ENCODE peak calls at places on chromosomes 6 and 20, in five cellular contexts. N is IMR-90, M is SK-N-SH, E is K562, C is A549. Y is an unnamed sample.

GRCh38 chr6:9248125-9248524 is 812.8 kb upstream of the SLC35B3 start:
- DNase-seq in N (no peak), M (no peak), E (no peak), C (no peak), Y (no peak)

GRCh38 chr20:21555470-21556120 is 41.7 kb upstream of the NKX2-2 start:
- DNase-seq in N (no peak), M (no peak), E (no peak), C (no peak), Y (no peak)

GRCh38 chr6:33983109-33983475 is 162.8 kb downstream of the GRM4 start:
- DNase-seq in N (peak), M (peak), E (peak), C (peak), Y (no peak)

GRCh38 chr6:42104807-42105713 is 37.4 kb downstream of the C6orf132 start:
- DNase-seq in N (no peak), M (no peak), E (no peak), C (no peak), Y (no peak)

GRCh38 chr20:35883778-35884540 is 70.3 kb downstream of the SCAND1 start:
- DNase-seq in N (peak), M (peak), E (peak), C (peak), Y (no peak)

GRCh38 chr6:31350551-31350950 is 6.4 kb downstream of the HLA-B start:
- DNase-seq in N (no peak), M (no peak), E (no peak), C (no peak), Y (no peak)

GRCh38 chr6:49555951-49556350 is 5.5 kb downstream of the C6orf141 start:
- DNase-seq in N (no peak), M (no peak), E (no peak), C (no peak), Y (no peak)

GRCh38 chr20:41510224-41510623 is 108.0 kb downstream of the CHD6 start:
- DNase-seq in N (no peak), M (no peak), E (no peak), C (no peak), Y (no peak)

GRCh38 chr20:44302026-44302669 is 8.9 kb downstream of the FITM2 start:
- DNase-seq in N (no peak), M (no peak), E (no peak), C (no peak), Y (no peak)

GRCh38 chr6:23533311-23533710 is 592.7 kb upstream of the NRSN1 start:
- DNase-seq in N (no peak), M (no peak), E (no peak), C (no peak), Y (no peak)

GRCh38 chr6:44386929-44387345 is 569 bp upstream of the CDC5L start:
- DNase-seq in N (peak), M (peak), E (no peak), C (peak), Y (no peak)

GRCh38 chr6:53532061-53532797 is 12.7 kb downstream of the GCLC start:
- DNase-seq in N (no peak), M (no peak), E (peak), C (no peak), Y (no peak)

GRCh38 chr6:4259391-4259790 is 124.0 kb upstream of the ECI2 start:
- DNase-seq in N (no peak), M (no peak), E (no peak), C (no peak), Y (no peak)

GRCh38 chr20:57000441-57000968 is 265.9 kb downstream of the BMP7 start:
- DNase-seq in N (no peak), M (no peak), E (no peak), C (no peak), Y (no peak)

GRCh38 chr6:35318200-35318844 is 20.7 kb downstream of the DEF6 start:
- DNase-seq in N (peak), M (peak), E (peak), C (peak), Y (no peak)

GRCh38 chr6:104771258-104771832 is 88.4 kb downstream of the HACE1 start:
- DNase-seq in N (peak), M (peak), E (peak), C (peak), Y (no peak)

GRCh38 chr6:107712523-107713213 is 111.4 kb downstream of the SCML4 start:
- DNase-seq in N (peak), M (peak), E (no peak), C (no peak), Y (no peak)

GRCh38 chr6:32370510-32370909 is 1.2 kb downstream of the TSBP1 start:
- DNase-seq in N (no peak), M (no peak), E (no peak), C (peak), Y (no peak)

GRCh38 chr6:151763938-151764680 is 43.4 kb upstream of the ESR1 start:
- DNase-seq in N (peak), M (peak), E (peak), C (peak), Y (no peak)

GRCh38 chr20:51338692-51339440 is 203.7 kb downstream of the NFATC2 start:
- DNase-seq in N (peak), M (no peak), E (peak), C (no peak), Y (no peak)
- TF ChIP-seq RCOR1 in N (no peak), M (no peak), E (no peak), C (no peak), Y (no peak)

DNA sequence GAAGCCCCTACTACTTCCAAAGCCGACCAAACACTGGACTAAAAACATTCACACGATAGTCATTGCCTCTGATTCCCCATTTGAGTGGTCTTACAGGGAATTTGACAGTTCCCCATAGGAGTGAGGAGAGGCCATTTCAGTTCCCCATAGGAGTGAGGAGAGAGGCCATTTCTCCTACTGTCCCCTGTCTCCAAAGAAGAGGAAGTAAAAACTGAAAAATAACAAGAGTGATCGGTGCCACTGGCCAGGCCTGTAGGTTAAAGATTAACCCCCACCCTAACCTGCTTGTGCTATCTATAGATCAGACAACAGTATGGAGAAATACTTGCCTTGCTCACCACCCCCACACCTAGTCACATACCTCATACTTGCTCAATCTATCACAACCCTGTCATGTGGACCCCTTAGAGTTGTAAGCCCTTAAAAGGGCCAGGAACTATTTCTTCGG is 204.0 kb upstream of the MOCS1 start:
- DNase-seq in N (no peak), M (no peak), E (peak), C (no peak), Y (peak)
- TF ChIP-seq USF2 in N (no peak), M (no peak), E (no peak), C (no peak), Y (no peak)

DNA sequence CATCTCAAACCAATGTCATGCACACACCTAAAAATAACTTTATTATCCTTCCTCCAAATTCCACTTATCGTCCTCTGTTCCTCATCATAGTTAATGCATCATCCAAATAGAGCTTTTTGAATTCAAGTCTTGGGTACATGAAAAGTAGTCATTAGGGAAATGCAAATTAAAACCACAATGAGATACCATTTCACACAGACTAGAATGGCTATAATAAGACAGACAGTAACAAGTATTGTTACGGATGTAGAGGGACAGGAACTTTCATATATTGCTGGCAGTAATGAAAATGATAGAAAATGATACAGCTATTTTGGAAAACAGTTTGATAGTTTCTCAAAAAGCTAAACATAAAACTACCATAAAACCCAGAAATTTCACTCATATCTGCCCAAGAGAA is 59.1 kb downstream of the FHL5 start:
- DNase-seq in N (no peak), M (no peak), E (no peak), C (no peak), Y (no peak)
- TF ChIP-seq RCOR1 in N (no peak), M (no peak), E (no peak), C (no peak), Y (no peak)

GRCh38 chr20:5657873-5658200 is 92.4 kb upstream of the SHLD1 start:
- DNase-seq in N (no peak), M (no peak), E (no peak), C (no peak), Y (no peak)
- TF ChIP-seq USF2 in N (no peak), M (no peak), E (no peak), C (no peak), Y (no peak)

GRCh38 chr20:32535953-32536823 is 48.9 kb downstream of the NOL4L start:
- DNase-seq in N (peak), M (peak), E (peak), C (peak), Y (no peak)
- TF ChIP-seq RCOR1 in N (no peak), M (no peak), E (no peak), C (no peak), Y (no peak)

DNA sequence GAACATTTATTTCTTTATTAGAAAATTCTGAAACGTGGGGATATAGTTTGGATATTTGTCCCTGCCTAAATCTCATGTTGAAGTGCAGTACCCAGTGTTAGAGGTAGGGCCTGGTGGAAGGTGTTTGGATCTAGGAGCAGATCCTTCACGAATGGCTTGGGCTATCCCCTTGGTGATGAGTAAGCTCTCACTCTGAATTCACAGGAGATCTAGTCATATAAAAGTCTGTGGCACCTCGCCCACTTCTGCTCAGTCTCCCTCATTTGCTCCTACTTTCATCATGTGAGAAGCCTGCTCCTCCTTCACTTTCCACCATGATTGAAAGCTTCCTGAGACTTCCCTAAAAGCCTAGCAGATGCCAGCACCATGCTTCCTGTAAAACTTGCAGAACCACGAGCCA is 96.8 kb upstream of the GJE1 start:
- DNase-seq in N (no peak), M (no peak), E (no peak), C (no peak), Y (no peak)
- TF ChIP-seq USF2 in N (no peak), M (no peak), E (no peak), C (no peak), Y (no peak)

GRCh38 chr6:70033781-70034180 is 167.4 kb downstream of the COL19A1 start:
- DNase-seq in N (no peak), M (peak), E (no peak), C (no peak), Y (no peak)

GRCh38 chr6:70028246-70028645 is 161.9 kb downstream of the COL19A1 start:
- DNase-seq in N (no peak), M (no peak), E (no peak), C (no peak), Y (no peak)
- TF ChIP-seq RCOR1 in N (no peak), M (no peak), E (no peak), C (no peak), Y (no peak)

GRCh38 chr6:25312034-25312620 is 33.0 kb downstream of the CARMIL1 start:
- DNase-seq in N (peak), M (no peak), E (no peak), C (no peak), Y (no peak)

GRCh38 chr6:25311251-25311910 is 32.2 kb downstream of the CARMIL1 start:
- DNase-seq in N (peak), M (no peak), E (no peak), C (peak), Y (no peak)

GRCh38 chr6:25315194-25315593 is 36.0 kb downstream of the CARMIL1 start:
- DNase-seq in N (no peak), M (no peak), E (no peak), C (no peak), Y (no peak)

GRCh38 chr6:25314776-25315175 is 35.6 kb downstream of the CARMIL1 start:
- DNase-seq in N (no peak), M (no peak), E (no peak), C (no peak), Y (no peak)

DNA sequence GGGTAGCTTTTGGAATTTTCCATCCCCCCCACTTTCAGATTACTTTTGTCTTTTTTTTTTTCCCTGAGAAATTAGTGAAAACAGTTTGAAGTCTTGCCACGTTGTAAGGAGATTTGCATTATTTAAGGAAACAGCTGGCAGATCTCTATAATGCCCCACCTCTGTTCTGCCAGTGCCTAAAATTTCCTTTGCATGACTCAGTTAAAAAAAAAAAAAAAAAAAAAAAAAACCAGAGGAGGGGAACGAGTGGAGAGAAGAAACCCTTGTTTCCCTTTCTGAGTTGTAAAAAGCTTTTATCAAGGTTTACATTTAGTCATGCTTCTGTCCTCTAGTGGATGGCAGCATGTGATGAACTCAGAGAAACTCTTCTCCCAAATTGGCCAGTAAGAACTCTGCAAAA is 33.5 kb downstream of the CARMIL1 start:
- DNase-seq in N (peak), M (no peak), E (no peak), C (no peak), Y (no peak)
- TF ChIP-seq USF2 in N (peak), M (no peak), E (no peak), C (no peak), Y (no peak)

DNA sequence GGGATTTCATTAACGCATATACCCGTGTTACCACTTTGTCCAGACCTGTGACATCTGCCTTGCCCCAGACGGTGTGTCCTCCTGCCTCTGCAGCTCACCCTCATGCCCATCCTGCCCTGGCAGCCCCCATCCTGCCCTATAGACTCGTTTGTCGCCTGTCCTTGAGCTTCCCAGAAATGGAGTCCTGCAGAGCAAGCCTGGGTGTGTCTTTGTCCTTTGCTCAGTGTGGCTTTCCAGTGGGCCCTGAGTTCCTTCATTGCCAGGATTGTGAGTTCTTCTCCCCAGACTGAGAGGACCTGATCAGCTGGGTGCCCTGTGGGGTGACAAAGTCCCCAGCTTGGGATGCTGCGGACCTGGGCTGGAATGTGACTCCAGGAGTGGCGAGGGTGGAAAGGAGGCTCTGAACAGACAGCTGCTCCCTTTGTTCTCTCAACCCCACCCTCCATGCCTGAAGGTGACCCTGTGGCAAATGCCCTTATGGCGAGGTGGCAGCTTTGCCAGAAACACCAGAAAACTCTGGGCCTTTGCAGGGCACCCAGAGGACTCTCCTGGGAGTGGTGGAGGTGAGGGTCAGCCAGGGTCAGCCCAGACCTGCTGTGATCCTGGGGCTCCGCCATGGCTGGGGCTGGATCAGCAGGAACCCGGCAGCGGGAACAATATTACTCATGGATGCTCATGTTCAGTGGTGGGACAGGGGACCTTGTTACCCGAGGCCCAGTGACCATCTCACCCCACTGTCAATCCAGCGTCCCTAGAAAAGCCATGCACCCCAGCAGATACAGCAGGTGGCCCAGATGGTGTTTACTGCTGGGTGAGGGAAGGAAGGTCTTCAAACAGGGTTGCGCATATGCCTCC is 2.5 kb upstream of the CST3 start:
- DNase-seq in N (no peak), M (no peak), E (no peak), C (no peak), Y (no peak)
- TF ChIP-seq RCOR1 in N (no peak), M (no peak), E (no peak), C (no peak), Y (no peak)

DNA sequence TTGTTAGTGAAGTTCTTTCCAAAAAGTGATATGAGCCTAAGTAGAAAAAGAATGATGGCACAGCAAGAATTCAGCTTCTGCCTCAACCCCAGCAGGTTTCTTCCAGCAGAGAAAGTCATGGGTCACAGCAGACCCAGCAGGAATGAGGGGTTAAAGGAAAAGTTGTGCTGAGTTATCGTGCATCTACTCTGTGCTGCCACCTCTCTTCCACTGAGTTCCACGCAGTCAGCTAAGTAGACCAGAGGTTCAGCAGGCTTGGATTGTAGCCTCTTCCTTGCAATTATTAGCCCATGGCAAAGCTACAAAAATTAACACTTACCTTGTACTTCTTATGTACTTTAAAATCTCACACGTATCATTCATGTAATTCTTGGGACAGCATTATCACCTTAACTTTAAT is 510.8 kb downstream of the PTPRT start:
- DNase-seq in N (no peak), M (peak), E (peak), C (no peak), Y (no peak)
- TF ChIP-seq USF2 in N (no peak), M (no peak), E (no peak), C (no peak), Y (no peak)